ENCODE peak calls at places on chromosomes 3 and 15, in nine cellular contexts. One of them, this sample, is unnamed.

GRCh38 chr3:63625161-63625560 is 27.3 kb upstream of the SNTN start:
- DNase-seq in CD8-positive, alpha-beta T cell: no peak
- DNase-seq in colonic mucosa: no peak
- DNase-seq in AG04450: peak
- DNase-seq in OCI-LY7: no peak
- DNase-seq in A549: no peak
- DNase-seq in heart left ventricle: no peak
- DNase-seq in fibroblast of lung: peak
- DNase-seq in mammary epithelial cell: peak
- DNase-seq in this sample: no peak

GRCh38 chr3:174219738-174220137 is 639.4 kb upstream of the NAALADL2 start:
- DNase-seq in CD8-positive, alpha-beta T cell: no peak
- DNase-seq in colonic mucosa: no peak
- DNase-seq in AG04450: no peak
- DNase-seq in OCI-LY7: no peak
- DNase-seq in A549: no peak
- DNase-seq in heart left ventricle: no peak
- DNase-seq in fibroblast of lung: no peak
- DNase-seq in mammary epithelial cell: no peak
- DNase-seq in this sample: no peak

GRCh38 chr3:178238179-178238578 is 298.1 kb upstream of the KCNMB2 start:
- DNase-seq in CD8-positive, alpha-beta T cell: no peak
- DNase-seq in colonic mucosa: no peak
- DNase-seq in AG04450: no peak
- DNase-seq in OCI-LY7: no peak
- DNase-seq in A549: no peak
- DNase-seq in heart left ventricle: no peak
- DNase-seq in fibroblast of lung: peak
- DNase-seq in mammary epithelial cell: peak
- DNase-seq in this sample: no peak

GRCh38 chr3:195221015-195221853 is 49.7 kb downstream of the XXYLT1 start:
- DNase-seq in CD8-positive, alpha-beta T cell: no peak
- DNase-seq in colonic mucosa: peak
- DNase-seq in AG04450: no peak
- DNase-seq in OCI-LY7: no peak
- DNase-seq in A549: no peak
- DNase-seq in heart left ventricle: no peak
- DNase-seq in fibroblast of lung: peak
- DNase-seq in mammary epithelial cell: no peak
- DNase-seq in this sample: no peak

GRCh38 chr3:40298075-40298474 is 11.4 kb upstream of the EIF1B start:
- DNase-seq in CD8-positive, alpha-beta T cell: no peak
- DNase-seq in colonic mucosa: no peak
- DNase-seq in AG04450: no peak
- DNase-seq in OCI-LY7: no peak
- DNase-seq in A549: no peak
- DNase-seq in heart left ventricle: no peak
- DNase-seq in fibroblast of lung: no peak
- DNase-seq in mammary epithelial cell: no peak
- DNase-seq in this sample: no peak

GRCh38 chr3:25594007-25594502 is 70.7 kb downstream of the TOP2B start:
- DNase-seq in CD8-positive, alpha-beta T cell: no peak
- DNase-seq in colonic mucosa: no peak
- DNase-seq in AG04450: peak
- DNase-seq in OCI-LY7: peak
- DNase-seq in A549: no peak
- DNase-seq in heart left ventricle: no peak
- DNase-seq in fibroblast of lung: peak
- DNase-seq in mammary epithelial cell: peak
- DNase-seq in this sample: no peak

GRCh38 chr15:45132844-45133560 is 3.2 kb downstream of the DUOX1 start:
- DNase-seq in CD8-positive, alpha-beta T cell: no peak
- DNase-seq in colonic mucosa: no peak
- DNase-seq in AG04450: no peak
- DNase-seq in OCI-LY7: no peak
- DNase-seq in A549: no peak
- DNase-seq in heart left ventricle: no peak
- DNase-seq in fibroblast of lung: no peak
- DNase-seq in mammary epithelial cell: peak
- DNase-seq in this sample: no peak

GRCh38 chr15:76012021-76012551 is at the start of gene NRG4:
- DNase-seq in CD8-positive, alpha-beta T cell: no peak
- DNase-seq in colonic mucosa: peak
- DNase-seq in AG04450: no peak
- DNase-seq in OCI-LY7: no peak
- DNase-seq in A549: peak
- DNase-seq in heart left ventricle: no peak
- DNase-seq in fibroblast of lung: no peak
- DNase-seq in mammary epithelial cell: peak
- DNase-seq in this sample: no peak

GRCh38 chr3:165532851-165533250 is 304.4 kb downstream of the BCHE start:
- DNase-seq in CD8-positive, alpha-beta T cell: no peak
- DNase-seq in colonic mucosa: no peak
- DNase-seq in AG04450: no peak
- DNase-seq in OCI-LY7: no peak
- DNase-seq in A549: no peak
- DNase-seq in heart left ventricle: no peak
- DNase-seq in fibroblast of lung: peak
- DNase-seq in mammary epithelial cell: no peak
- DNase-seq in this sample: no peak

GRCh38 chr3:99269606-99270355 is 368.3 kb upstream of the DCBLD2 start:
- DNase-seq in CD8-positive, alpha-beta T cell: no peak
- DNase-seq in colonic mucosa: no peak
- DNase-seq in AG04450: no peak
- DNase-seq in OCI-LY7: no peak
- DNase-seq in A549: no peak
- DNase-seq in heart left ventricle: peak
- DNase-seq in fibroblast of lung: no peak
- DNase-seq in mammary epithelial cell: peak
- DNase-seq in this sample: no peak

GRCh38 chr3:87333393-87333892 is 57.1 kb upstream of the POU1F1 start:
- DNase-seq in CD8-positive, alpha-beta T cell: no peak
- DNase-seq in colonic mucosa: peak
- DNase-seq in AG04450: peak
- DNase-seq in OCI-LY7: no peak
- DNase-seq in A549: peak
- DNase-seq in heart left ventricle: no peak
- DNase-seq in fibroblast of lung: peak
- DNase-seq in mammary epithelial cell: peak
- DNase-seq in this sample: no peak

GRCh38 chr3:51876186-51876585 is 785 bp upstream of the IQCF5 start:
- DNase-seq in CD8-positive, alpha-beta T cell: no peak
- DNase-seq in colonic mucosa: no peak
- DNase-seq in AG04450: no peak
- DNase-seq in OCI-LY7: no peak
- DNase-seq in A549: no peak
- DNase-seq in heart left ventricle: no peak
- DNase-seq in fibroblast of lung: no peak
- DNase-seq in mammary epithelial cell: no peak
- DNase-seq in this sample: no peak

GRCh38 chr15:67175643-67176071 is 78.8 kb downstream of the AAGAB start:
- DNase-seq in CD8-positive, alpha-beta T cell: no peak
- DNase-seq in colonic mucosa: no peak
- DNase-seq in AG04450: no peak
- DNase-seq in OCI-LY7: no peak
- DNase-seq in A549: no peak
- DNase-seq in heart left ventricle: no peak
- DNase-seq in fibroblast of lung: no peak
- DNase-seq in mammary epithelial cell: no peak
- DNase-seq in this sample: no peak

GRCh38 chr3:69082805-69083204 is 1.9 kb upstream of the ARL6IP5 start:
- DNase-seq in CD8-positive, alpha-beta T cell: peak
- DNase-seq in colonic mucosa: peak
- DNase-seq in AG04450: no peak
- DNase-seq in OCI-LY7: peak
- DNase-seq in A549: no peak
- DNase-seq in heart left ventricle: peak
- DNase-seq in fibroblast of lung: peak
- DNase-seq in mammary epithelial cell: peak
- DNase-seq in this sample: peak
- H3K27ac ChIP-seq in CD8-positive, alpha-beta T cell: peak
- H3K27ac ChIP-seq in colonic mucosa: peak
- H3K27ac ChIP-seq in AG04450: peak
- H3K27ac ChIP-seq in OCI-LY7: peak
- H3K27ac ChIP-seq in A549: peak
- H3K27ac ChIP-seq in heart left ventricle: peak
- H3K27ac ChIP-seq in fibroblast of lung: no peak
- H3K27ac ChIP-seq in mammary epithelial cell: peak
- H3K27ac ChIP-seq in this sample: peak

GRCh38 chr3:184143327-184143726 is 8.2 kb downstream of the EIF2B5 start:
- DNase-seq in CD8-positive, alpha-beta T cell: no peak
- DNase-seq in colonic mucosa: no peak
- DNase-seq in AG04450: no peak
- DNase-seq in OCI-LY7: no peak
- DNase-seq in A549: no peak
- DNase-seq in heart left ventricle: no peak
- DNase-seq in fibroblast of lung: no peak
- DNase-seq in mammary epithelial cell: no peak
- DNase-seq in this sample: no peak

GRCh38 chr3:184145120-184145524 is 10.0 kb downstream of the EIF2B5 start:
- DNase-seq in CD8-positive, alpha-beta T cell: no peak
- DNase-seq in colonic mucosa: peak
- DNase-seq in AG04450: no peak
- DNase-seq in OCI-LY7: peak
- DNase-seq in A549: peak
- DNase-seq in heart left ventricle: peak
- DNase-seq in fibroblast of lung: peak
- DNase-seq in mammary epithelial cell: peak
- DNase-seq in this sample: peak

GRCh38 chr3:184145881-184146280 is 9.3 kb upstream of the DVL3 start:
- DNase-seq in CD8-positive, alpha-beta T cell: no peak
- DNase-seq in colonic mucosa: no peak
- DNase-seq in AG04450: no peak
- DNase-seq in OCI-LY7: no peak
- DNase-seq in A549: no peak
- DNase-seq in heart left ventricle: no peak
- DNase-seq in fibroblast of lung: no peak
- DNase-seq in mammary epithelial cell: no peak
- DNase-seq in this sample: no peak

GRCh38 chr3:184142199-184142598 is 7.0 kb downstream of the EIF2B5 start:
- DNase-seq in CD8-positive, alpha-beta T cell: no peak
- DNase-seq in colonic mucosa: no peak
- DNase-seq in AG04450: no peak
- DNase-seq in OCI-LY7: no peak
- DNase-seq in A549: no peak
- DNase-seq in heart left ventricle: no peak
- DNase-seq in fibroblast of lung: no peak
- DNase-seq in mammary epithelial cell: no peak
- DNase-seq in this sample: no peak

GRCh38 chr3:184144505-184144904 is 9.3 kb downstream of the EIF2B5 start:
- DNase-seq in CD8-positive, alpha-beta T cell: no peak
- DNase-seq in colonic mucosa: no peak
- DNase-seq in AG04450: no peak
- DNase-seq in OCI-LY7: no peak
- DNase-seq in A549: no peak
- DNase-seq in heart left ventricle: no peak
- DNase-seq in fibroblast of lung: no peak
- DNase-seq in mammary epithelial cell: no peak
- DNase-seq in this sample: no peak
- H3K27ac ChIP-seq in CD8-positive, alpha-beta T cell: no peak
- H3K27ac ChIP-seq in colonic mucosa: no peak
- H3K27ac ChIP-seq in AG04450: peak
- H3K27ac ChIP-seq in OCI-LY7: no peak
- H3K27ac ChIP-seq in A549: no peak
- H3K27ac ChIP-seq in heart left ventricle: no peak
- H3K27ac ChIP-seq in fibroblast of lung: no peak
- H3K27ac ChIP-seq in mammary epithelial cell: no peak
- H3K27ac ChIP-seq in this sample: no peak

GRCh38 chr3:13548696-13549512 is at the start of gene FBLN2:
- DNase-seq in CD8-positive, alpha-beta T cell: no peak
- DNase-seq in colonic mucosa: no peak
- DNase-seq in AG04450: no peak
- DNase-seq in OCI-LY7: no peak
- DNase-seq in A549: no peak
- DNase-seq in heart left ventricle: peak
- DNase-seq in fibroblast of lung: no peak
- DNase-seq in mammary epithelial cell: no peak
- DNase-seq in this sample: peak

GRCh38 chr3:13552855-13553652 is 4.1 kb downstream of the FBLN2 start:
- DNase-seq in CD8-positive, alpha-beta T cell: no peak
- DNase-seq in colonic mucosa: no peak
- DNase-seq in AG04450: no peak
- DNase-seq in OCI-LY7: no peak
- DNase-seq in A549: no peak
- DNase-seq in heart left ventricle: peak
- DNase-seq in fibroblast of lung: peak
- DNase-seq in mammary epithelial cell: no peak
- DNase-seq in this sample: no peak

GRCh38 chr3:13549513-13550256 is 760 bp downstream of the FBLN2 start:
- DNase-seq in CD8-positive, alpha-beta T cell: peak
- DNase-seq in colonic mucosa: no peak
- DNase-seq in AG04450: no peak
- DNase-seq in OCI-LY7: no peak
- DNase-seq in A549: no peak
- DNase-seq in heart left ventricle: no peak
- DNase-seq in fibroblast of lung: no peak
- DNase-seq in mammary epithelial cell: no peak
- DNase-seq in this sample: no peak

GRCh38 chr3:13550257-13550693 is 1.4 kb downstream of the FBLN2 start:
- DNase-seq in CD8-positive, alpha-beta T cell: no peak
- DNase-seq in colonic mucosa: no peak
- DNase-seq in AG04450: no peak
- DNase-seq in OCI-LY7: no peak
- DNase-seq in A549: no peak
- DNase-seq in heart left ventricle: no peak
- DNase-seq in fibroblast of lung: no peak
- DNase-seq in mammary epithelial cell: no peak
- DNase-seq in this sample: no peak

DNA sequence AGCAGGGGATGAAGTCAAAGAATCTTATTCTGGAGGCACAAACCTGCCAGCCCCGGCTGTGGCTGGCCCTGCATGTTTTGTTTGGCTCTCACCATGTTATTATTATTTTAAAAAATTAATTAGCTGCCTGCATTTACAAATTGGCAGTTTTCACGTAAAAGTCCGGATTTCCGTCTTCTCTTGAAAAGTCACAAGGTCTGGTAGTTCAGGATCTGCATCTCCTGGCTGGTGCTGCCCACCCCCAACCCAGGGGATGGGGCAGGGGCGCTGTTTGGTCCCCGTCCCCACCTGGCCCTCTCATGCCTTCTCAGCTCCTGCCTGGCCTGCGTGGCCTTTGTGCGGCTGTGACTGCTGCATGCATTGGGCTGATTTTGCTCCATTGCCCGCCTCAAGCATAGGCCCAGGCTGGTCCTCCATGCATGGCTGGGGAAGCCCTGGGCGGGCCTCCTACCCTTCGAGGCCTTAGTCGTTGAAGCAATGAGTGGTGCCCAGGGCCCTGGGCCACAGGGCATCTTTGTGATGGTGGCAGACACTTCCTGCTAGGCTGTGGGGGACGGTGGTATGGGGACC is 2.0 kb downstream of the FBLN2 start:
- DNase-seq in CD8-positive, alpha-beta T cell: no peak
- DNase-seq in colonic mucosa: no peak
- DNase-seq in AG04450: no peak
- DNase-seq in OCI-LY7: no peak
- DNase-seq in A549: no peak
- DNase-seq in heart left ventricle: no peak
- DNase-seq in fibroblast of lung: no peak
- DNase-seq in mammary epithelial cell: no peak
- DNase-seq in this sample: no peak
- H3K27ac ChIP-seq in CD8-positive, alpha-beta T cell: no peak
- H3K27ac ChIP-seq in colonic mucosa: no peak
- H3K27ac ChIP-seq in AG04450: no peak
- H3K27ac ChIP-seq in OCI-LY7: no peak
- H3K27ac ChIP-seq in A549: no peak
- H3K27ac ChIP-seq in heart left ventricle: peak
- H3K27ac ChIP-seq in fibroblast of lung: no peak
- H3K27ac ChIP-seq in mammary epithelial cell: no peak
- H3K27ac ChIP-seq in this sample: no peak

GRCh38 chr15:90580946-90581345 is 51.2 kb downstream of the CRTC3 start:
- DNase-seq in CD8-positive, alpha-beta T cell: no peak
- DNase-seq in colonic mucosa: no peak
- DNase-seq in AG04450: no peak
- DNase-seq in OCI-LY7: no peak
- DNase-seq in A549: no peak
- DNase-seq in heart left ventricle: no peak
- DNase-seq in fibroblast of lung: no peak
- DNase-seq in mammary epithelial cell: no peak
- DNase-seq in this sample: no peak
- H3K27ac ChIP-seq in CD8-positive, alpha-beta T cell: no peak
- H3K27ac ChIP-seq in colonic mucosa: no peak
- H3K27ac ChIP-seq in AG04450: no peak
- H3K27ac ChIP-seq in OCI-LY7: no peak
- H3K27ac ChIP-seq in A549: no peak
- H3K27ac ChIP-seq in heart left ventricle: peak
- H3K27ac ChIP-seq in fibroblast of lung: no peak
- H3K27ac ChIP-seq in mammary epithelial cell: no peak
- H3K27ac ChIP-seq in this sample: no peak